ENCODE peak calls at places on chromosomes 12 and 14, in ten cellular contexts. One of them, this sample, is unnamed.
A peak's percentile ranks its signal among the peaks of the same experiment; 100 is the strongest.

GRCh38 chr12:79635676-79636075 is 55.1 kb downstream of the PAWR start:
- DNase-seq in stimulated activated CD4-positive, alpha-beta T cell treated with anti-CD3 and anti-CD28 coated beads, Interleukin-4, amount 100 ng/mL, for 1 hour: no peak
- DNase-seq in activated T-cell treated with anti-CD3 and anti-CD28 coated beads, Interleukin-2, amount 50 U/mL, for 72 hours: no peak
- DNase-seq in GM12891: no peak
- DNase-seq in B cell: no peak
- DNase-seq in kidney glomerular epithelial cell: no peak
- DNase-seq in Calu3: no peak
- DNase-seq in iPS-NIHi11: no peak
- DNase-seq in GM20000: no peak
- DNase-seq in WTC11: no peak
- DNase-seq in this sample: no peak

GRCh38 chr14:64792231-64792630 is 87.5 kb downstream of the SPTB start:
- DNase-seq in Calu3: no peak
- DNase-seq in GM20000: no peak
- DNase-seq in WTC11: no peak
- DNase-seq in stimulated activated CD4-positive, alpha-beta T cell treated with anti-CD3 and anti-CD28 coated beads, Interleukin-4, amount 100 ng/mL, for 1 hour: no peak
- DNase-seq in iPS-NIHi11: no peak
- DNase-seq in kidney glomerular epithelial cell: no peak
- DNase-seq in B cell: no peak
- DNase-seq in activated T-cell treated with anti-CD3 and anti-CD28 coated beads, Interleukin-2, amount 50 U/mL, for 72 hours: no peak
- DNase-seq in GM12891: no peak
- DNase-seq in this sample: no peak

GRCh38 chr14:46063872-46064271 is 587.7 kb downstream of the RPL10L start:
- DNase-seq in GM20000: no peak
- DNase-seq in B cell: no peak
- DNase-seq in WTC11: no peak
- DNase-seq in stimulated activated CD4-positive, alpha-beta T cell treated with anti-CD3 and anti-CD28 coated beads, Interleukin-4, amount 100 ng/mL, for 1 hour: no peak
- DNase-seq in kidney glomerular epithelial cell: no peak
- DNase-seq in GM12891: no peak
- DNase-seq in activated T-cell treated with anti-CD3 and anti-CD28 coated beads, Interleukin-2, amount 50 U/mL, for 72 hours: no peak
- DNase-seq in Calu3: no peak
- DNase-seq in iPS-NIHi11: no peak
- DNase-seq in this sample: no peak

GRCh38 chr12:50013361-50014147 is 11.7 kb downstream of the RACGAP1 start:
- DNase-seq in GM20000: no peak
- DNase-seq in Calu3: no peak
- DNase-seq in GM12891: no peak
- DNase-seq in B cell: no peak
- DNase-seq in activated T-cell treated with anti-CD3 and anti-CD28 coated beads, Interleukin-2, amount 50 U/mL, for 72 hours: no peak
- DNase-seq in kidney glomerular epithelial cell: no peak
- DNase-seq in WTC11: no peak
- DNase-seq in stimulated activated CD4-positive, alpha-beta T cell treated with anti-CD3 and anti-CD28 coated beads, Interleukin-4, amount 100 ng/mL, for 1 hour: no peak
- DNase-seq in iPS-NIHi11: no peak
- DNase-seq in this sample: no peak

GRCh38 chr14:22448035-22448904 is 140.8 kb downstream of the DAD1 start:
- DNase-seq in stimulated activated CD4-positive, alpha-beta T cell treated with anti-CD3 and anti-CD28 coated beads, Interleukin-4, amount 100 ng/mL, for 1 hour: no peak
- DNase-seq in WTC11: no peak
- DNase-seq in iPS-NIHi11: no peak
- DNase-seq in activated T-cell treated with anti-CD3 and anti-CD28 coated beads, Interleukin-2, amount 50 U/mL, for 72 hours: no peak
- DNase-seq in GM12891: no peak
- DNase-seq in B cell: peak; percentile 53
- DNase-seq in kidney glomerular epithelial cell: no peak
- DNase-seq in GM20000: peak; percentile 45
- DNase-seq in Calu3: no peak
- DNase-seq in this sample: no peak

GRCh38 chr14:100199240-100199860 is 39.6 kb upstream of the YY1 start:
- DNase-seq in WTC11: no peak
- DNase-seq in GM20000: no peak
- DNase-seq in B cell: no peak
- DNase-seq in kidney glomerular epithelial cell: no peak
- DNase-seq in GM12891: no peak
- DNase-seq in Calu3: no peak
- DNase-seq in activated T-cell treated with anti-CD3 and anti-CD28 coated beads, Interleukin-2, amount 50 U/mL, for 72 hours: no peak
- DNase-seq in stimulated activated CD4-positive, alpha-beta T cell treated with anti-CD3 and anti-CD28 coated beads, Interleukin-4, amount 100 ng/mL, for 1 hour: no peak
- DNase-seq in iPS-NIHi11: no peak
- DNase-seq in this sample: no peak

GRCh38 chr12:112322882-112323547 is 59.2 kb downstream of the HECTD4 start:
- DNase-seq in WTC11: no peak
- DNase-seq in GM12891: no peak
- DNase-seq in B cell: no peak
- DNase-seq in stimulated activated CD4-positive, alpha-beta T cell treated with anti-CD3 and anti-CD28 coated beads, Interleukin-4, amount 100 ng/mL, for 1 hour: no peak
- DNase-seq in GM20000: no peak
- DNase-seq in activated T-cell treated with anti-CD3 and anti-CD28 coated beads, Interleukin-2, amount 50 U/mL, for 72 hours: no peak
- DNase-seq in iPS-NIHi11: no peak
- DNase-seq in kidney glomerular epithelial cell: no peak
- DNase-seq in Calu3: no peak
- DNase-seq in this sample: no peak

GRCh38 chr14:99187858-99188257 is 84.1 kb downstream of the BCL11B start:
- DNase-seq in B cell: no peak
- DNase-seq in kidney glomerular epithelial cell: no peak
- DNase-seq in Calu3: no peak
- DNase-seq in iPS-NIHi11: no peak
- DNase-seq in GM12891: no peak
- DNase-seq in activated T-cell treated with anti-CD3 and anti-CD28 coated beads, Interleukin-2, amount 50 U/mL, for 72 hours: peak; percentile 44
- DNase-seq in stimulated activated CD4-positive, alpha-beta T cell treated with anti-CD3 and anti-CD28 coated beads, Interleukin-4, amount 100 ng/mL, for 1 hour: no peak
- DNase-seq in GM20000: no peak
- DNase-seq in WTC11: no peak
- DNase-seq in this sample: no peak

GRCh38 chr14:52305014-52305413 is 9.1 kb upstream of the PTGER2 start:
- DNase-seq in iPS-NIHi11: no peak
- DNase-seq in WTC11: no peak
- DNase-seq in stimulated activated CD4-positive, alpha-beta T cell treated with anti-CD3 and anti-CD28 coated beads, Interleukin-4, amount 100 ng/mL, for 1 hour: no peak
- DNase-seq in GM20000: no peak
- DNase-seq in B cell: no peak
- DNase-seq in GM12891: no peak
- DNase-seq in kidney glomerular epithelial cell: no peak
- DNase-seq in Calu3: no peak
- DNase-seq in activated T-cell treated with anti-CD3 and anti-CD28 coated beads, Interleukin-2, amount 50 U/mL, for 72 hours: no peak
- DNase-seq in this sample: no peak

GRCh38 chr14:91269076-91269991 is 24.8 kb upstream of the GPR68 start:
- DNase-seq in GM12891: no peak
- DNase-seq in WTC11: no peak
- DNase-seq in Calu3: no peak
- DNase-seq in kidney glomerular epithelial cell: no peak
- DNase-seq in activated T-cell treated with anti-CD3 and anti-CD28 coated beads, Interleukin-2, amount 50 U/mL, for 72 hours: no peak
- DNase-seq in GM20000: no peak
- DNase-seq in iPS-NIHi11: no peak
- DNase-seq in stimulated activated CD4-positive, alpha-beta T cell treated with anti-CD3 and anti-CD28 coated beads, Interleukin-4, amount 100 ng/mL, for 1 hour: no peak
- DNase-seq in B cell: no peak
- DNase-seq in this sample: no peak

GRCh38 chr12:27486986-27487385 is 37.0 kb upstream of the PPFIBP1 start:
- DNase-seq in kidney glomerular epithelial cell: no peak
- DNase-seq in activated T-cell treated with anti-CD3 and anti-CD28 coated beads, Interleukin-2, amount 50 U/mL, for 72 hours: no peak
- DNase-seq in stimulated activated CD4-positive, alpha-beta T cell treated with anti-CD3 and anti-CD28 coated beads, Interleukin-4, amount 100 ng/mL, for 1 hour: no peak
- DNase-seq in B cell: no peak
- DNase-seq in iPS-NIHi11: no peak
- DNase-seq in Calu3: no peak
- DNase-seq in GM12891: no peak
- DNase-seq in WTC11: no peak
- DNase-seq in GM20000: no peak
- DNase-seq in this sample: no peak

GRCh38 chr14:30990766-30991165 is 34.7 kb upstream of the AP4S1 start:
- DNase-seq in Calu3: no peak
- DNase-seq in kidney glomerular epithelial cell: peak; percentile 20
- DNase-seq in iPS-NIHi11: no peak
- DNase-seq in WTC11: no peak
- DNase-seq in GM20000: no peak
- DNase-seq in stimulated activated CD4-positive, alpha-beta T cell treated with anti-CD3 and anti-CD28 coated beads, Interleukin-4, amount 100 ng/mL, for 1 hour: no peak
- DNase-seq in GM12891: no peak
- DNase-seq in B cell: no peak
- DNase-seq in activated T-cell treated with anti-CD3 and anti-CD28 coated beads, Interleukin-2, amount 50 U/mL, for 72 hours: no peak
- DNase-seq in this sample: no peak

This sample was measured in HTR-8/SVneo.